ENCODE peak calls at places on chromosomes 12 and 14, in seven cellular contexts. One of them, this sample, is unnamed. For H3K4me1 and H3K36me3, the result is how much of the 10 kb centered on the place peaks cover.

GRCh38 chr14:60183724-60184596 is 18.8 kb upstream of the DHRS7 start:
- DNase-seq in HCT116: peak
- DNase-seq in small intestine: peak
- DNase-seq in cardiac muscle cell: peak
- DNase-seq in GM23338: peak
- DNase-seq in lung: no peak
- DNase-seq in aorta: no peak
- DNase-seq in this sample: no peak

GRCh38 chr14:68784995-68785816 is 7.7 kb downstream of the ZFP36L1 start:
- DNase-seq in aorta: peak
- DNase-seq in lung: no peak
- DNase-seq in small intestine: peak
- DNase-seq in GM23338: no peak
- DNase-seq in cardiac muscle cell: peak
- DNase-seq in HCT116: peak
- DNase-seq in this sample: no peak

GRCh38 chr14:95741051-95741490 is 27.1 kb upstream of the TCL1A start:
- DNase-seq in cardiac muscle cell: no peak
- DNase-seq in GM23338: no peak
- DNase-seq in aorta: no peak
- DNase-seq in HCT116: peak
- DNase-seq in small intestine: no peak
- DNase-seq in lung: no peak
- DNase-seq in this sample: no peak

GRCh38 chr14:90732142-90732541 is 84.1 kb downstream of the TTC7B start:
- DNase-seq in HCT116: no peak
- DNase-seq in GM23338: no peak
- DNase-seq in small intestine: no peak
- DNase-seq in aorta: no peak
- DNase-seq in lung: no peak
- DNase-seq in cardiac muscle cell: no peak
- DNase-seq in this sample: no peak

GRCh38 chr12:28216016-28216415 is 25.8 kb downstream of the CCDC91 start:
- DNase-seq in cardiac muscle cell: no peak
- DNase-seq in aorta: no peak
- DNase-seq in GM23338: peak
- DNase-seq in small intestine: no peak
- DNase-seq in lung: no peak
- DNase-seq in HCT116: no peak
- DNase-seq in this sample: no peak

GRCh38 chr14:75440733-75441474 is 13.1 kb downstream of the JDP2 start:
- DNase-seq in cardiac muscle cell: peak
- DNase-seq in small intestine: no peak
- DNase-seq in HCT116: no peak
- DNase-seq in lung: peak
- DNase-seq in aorta: peak
- DNase-seq in GM23338: no peak
- DNase-seq in this sample: peak

GRCh38 chr14:37203423-37203822 is 5.7 kb downstream of the MIPOL1 start:
- DNase-seq in lung: no peak
- DNase-seq in cardiac muscle cell: no peak
- DNase-seq in aorta: no peak
- DNase-seq in small intestine: no peak
- DNase-seq in HCT116: no peak
- DNase-seq in GM23338: no peak
- DNase-seq in this sample: no peak

GRCh38 chr14:53953828-53954550 is 2.6 kb downstream of the BMP4 start:
- DNase-seq in HCT116: no peak
- DNase-seq in lung: no peak
- DNase-seq in small intestine: peak
- DNase-seq in cardiac muscle cell: peak
- DNase-seq in GM23338: peak
- DNase-seq in aorta: peak
- DNase-seq in this sample: peak

GRCh38 chr12:92908108-92908507 is 21.0 kb downstream of the EEA1 start:
- DNase-seq in aorta: no peak
- DNase-seq in GM23338: no peak
- DNase-seq in HCT116: no peak
- DNase-seq in cardiac muscle cell: no peak
- DNase-seq in lung: no peak
- DNase-seq in small intestine: no peak
- DNase-seq in this sample: no peak

GRCh38 chr12:121579190-121579791 is 1.5 kb downstream of the KDM2B start:
- DNase-seq in aorta: peak
- DNase-seq in GM23338: peak
- DNase-seq in small intestine: no peak
- DNase-seq in lung: peak
- DNase-seq in HCT116: no peak
- DNase-seq in cardiac muscle cell: no peak
- DNase-seq in this sample: peak

GRCh38 chr14:36719823-36720222 is 58.2 kb downstream of the PAX9 start:
- DNase-seq in aorta: no peak
- DNase-seq in cardiac muscle cell: no peak
- DNase-seq in small intestine: no peak
- DNase-seq in GM23338: no peak
- DNase-seq in lung: no peak
- DNase-seq in HCT116: no peak
- DNase-seq in this sample: no peak

GRCh38 chr12:85949253-85949652 is 75.2 kb downstream of the NTS start:
- DNase-seq in aorta: no peak
- DNase-seq in GM23338: peak
- DNase-seq in HCT116: no peak
- DNase-seq in cardiac muscle cell: no peak
- DNase-seq in lung: no peak
- DNase-seq in small intestine: no peak
- DNase-seq in this sample: no peak

GRCh38 chr14:101499080-101499479 is 62.2 kb upstream of the DIO3 start:
- DNase-seq in aorta: peak
- DNase-seq in HCT116: no peak
- DNase-seq in small intestine: no peak
- DNase-seq in GM23338: no peak
- DNase-seq in cardiac muscle cell: no peak
- DNase-seq in lung: no peak
- DNase-seq in this sample: peak

GRCh38 chr14:69079188-69079742 is 73.7 kb downstream of the DCAF5 start:
- DNase-seq in cardiac muscle cell: peak
- DNase-seq in lung: no peak
- DNase-seq in GM23338: peak
- DNase-seq in HCT116: no peak
- DNase-seq in aorta: no peak
- DNase-seq in small intestine: no peak
- DNase-seq in this sample: no peak

GRCh38 chr12:94686834-94687628 is 36.7 kb upstream of the TMCC3 start:
- DNase-seq in small intestine: no peak
- DNase-seq in HCT116: no peak
- DNase-seq in aorta: no peak
- DNase-seq in cardiac muscle cell: no peak
- DNase-seq in lung: no peak
- DNase-seq in GM23338: no peak
- DNase-seq in this sample: no peak

GRCh38 chr12:57148469-57149308 is 1.3 kb upstream of the LRP1-AS start:
- DNase-seq in small intestine: peak
- DNase-seq in cardiac muscle cell: peak
- DNase-seq in HCT116: no peak
- DNase-seq in GM23338: no peak
- DNase-seq in aorta: peak
- DNase-seq in lung: no peak
- DNase-seq in this sample: peak

GRCh38 chr12:45638386-45638785 is 91.1 kb upstream of the ARID2 start:
- DNase-seq in GM23338: no peak
- DNase-seq in small intestine: no peak
- DNase-seq in HCT116: no peak
- DNase-seq in aorta: no peak
- DNase-seq in cardiac muscle cell: no peak
- DNase-seq in lung: no peak
- DNase-seq in this sample: no peak

GRCh38 chr12:25001311-25001710 is 52.4 kb upstream of the BCAT1 start:
- DNase-seq in HCT116: no peak
- DNase-seq in GM23338: no peak
- DNase-seq in small intestine: no peak
- DNase-seq in lung: no peak
- DNase-seq in aorta: no peak
- DNase-seq in cardiac muscle cell: no peak
- DNase-seq in this sample: no peak

GRCh38 chr12:30694412-30694955 is 1.2 kb downstream of the IPO8 start:
- DNase-seq in HCT116: no peak
- DNase-seq in GM23338: peak
- DNase-seq in lung: no peak
- DNase-seq in aorta: no peak
- DNase-seq in small intestine: peak
- DNase-seq in cardiac muscle cell: peak
- DNase-seq in this sample: no peak

GRCh38 chr14:90426663-90427062 is 29.8 kb downstream of the CALM1 start:
- DNase-seq in lung: no peak
- DNase-seq in HCT116: no peak
- DNase-seq in aorta: peak
- DNase-seq in GM23338: no peak
- DNase-seq in cardiac muscle cell: peak
- DNase-seq in small intestine: peak
- DNase-seq in this sample: no peak

GRCh38 chr12:3247596-3248270 is 170.6 kb downstream of the TSPAN9 start:
- DNase-seq in small intestine: no peak
- DNase-seq in lung: no peak
- DNase-seq in GM23338: no peak
- DNase-seq in aorta: no peak
- DNase-seq in cardiac muscle cell: no peak
- DNase-seq in HCT116: no peak
- DNase-seq in this sample: no peak

GRCh38 chr12:107992870-107993451 is 136.1 kb upstream of the WSCD2 start:
- DNase-seq in HCT116: peak
- DNase-seq in lung: no peak
- DNase-seq in aorta: no peak
- DNase-seq in small intestine: peak
- DNase-seq in cardiac muscle cell: peak
- DNase-seq in GM23338: peak
- DNase-seq in this sample: no peak

GRCh38 chr12:104816845-104817503 is 141.1 kb downstream of the SLC41A2 start:
- DNase-seq in HCT116: no peak
- DNase-seq in GM23338: no peak
- DNase-seq in aorta: no peak
- DNase-seq in small intestine: no peak
- DNase-seq in cardiac muscle cell: no peak
- DNase-seq in lung: no peak
- DNase-seq in this sample: no peak

GRCh38 chr12:91355150-91356006 is 172.8 kb upstream of the DCN start:
- DNase-seq in HCT116: peak
- DNase-seq in GM23338: peak
- DNase-seq in cardiac muscle cell: peak
- DNase-seq in lung: peak
- DNase-seq in aorta: peak
- DNase-seq in small intestine: peak
- DNase-seq in this sample: peak

GRCh38 chr14:73757876-73758391 is 43.8 kb upstream of the PNMA1 start:
- DNase-seq in GM23338: no peak
- DNase-seq in small intestine: no peak
- DNase-seq in aorta: peak
- DNase-seq in cardiac muscle cell: no peak
- DNase-seq in lung: no peak
- DNase-seq in HCT116: no peak
- DNase-seq in this sample: no peak
- H3K4me1 ChIP-seq in GM23338: under half
- H3K4me1 ChIP-seq in small intestine: half or more
- H3K4me1 ChIP-seq in aorta: under half
- H3K4me1 ChIP-seq in cardiac muscle cell: half or more
- H3K4me1 ChIP-seq in lung: half or more
- H3K4me1 ChIP-seq in HCT116: under half
- H3K4me1 ChIP-seq in this sample: under half

DNA sequence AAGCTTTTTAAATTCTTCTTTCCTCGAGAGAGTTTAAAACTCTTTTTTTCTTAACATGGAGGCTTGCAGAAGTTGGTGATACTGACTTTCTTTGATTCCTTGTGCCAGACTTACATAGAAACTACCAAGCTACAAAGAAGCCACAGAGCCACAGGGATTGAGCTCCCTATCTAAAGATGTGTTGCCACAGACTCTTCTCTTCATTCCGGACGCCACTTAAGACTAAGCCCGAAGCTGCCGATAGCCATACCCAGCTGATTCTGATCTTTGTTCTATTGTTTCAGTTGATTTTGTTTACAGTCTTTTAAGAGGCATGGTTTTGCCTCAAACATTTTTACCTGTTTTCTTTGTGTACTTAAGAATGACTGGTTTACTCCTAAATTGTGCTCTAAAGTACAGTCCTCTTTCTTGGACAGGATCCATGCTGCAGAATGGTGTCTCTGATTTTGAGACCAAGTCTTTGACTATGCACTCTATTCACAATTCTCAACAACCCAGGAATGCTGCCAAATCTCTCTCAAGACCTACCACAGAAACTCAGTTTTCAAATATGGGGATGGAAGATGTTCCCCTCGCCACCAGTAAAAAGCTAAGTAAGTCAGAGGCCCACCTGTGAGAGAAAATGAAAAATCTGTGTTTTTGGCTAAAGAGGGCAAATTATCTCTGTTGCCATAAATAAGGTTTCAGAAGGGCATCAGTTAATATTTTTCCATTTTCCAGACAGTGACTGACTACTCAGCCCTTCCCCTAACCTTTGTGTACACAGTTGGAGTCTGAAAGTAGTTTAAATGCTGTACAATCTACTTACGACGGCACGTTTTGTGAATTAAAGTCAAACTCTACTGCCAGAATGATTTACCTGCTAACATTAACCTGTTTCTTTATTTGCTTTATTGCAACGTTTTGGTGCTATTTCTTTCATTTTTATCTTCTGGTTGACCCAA is 42.1 kb upstream of the KCNH3 start:
- DNase-seq in cardiac muscle cell: no peak
- DNase-seq in HCT116: no peak
- DNase-seq in GM23338: no peak
- DNase-seq in aorta: no peak
- DNase-seq in small intestine: no peak
- DNase-seq in lung: no peak
- DNase-seq in this sample: no peak
- H3K36me3 ChIP-seq in cardiac muscle cell: under half
- H3K36me3 ChIP-seq in HCT116: under half
- H3K36me3 ChIP-seq in GM23338: under half
- H3K36me3 ChIP-seq in aorta: under half
- H3K36me3 ChIP-seq in small intestine: under half
- H3K36me3 ChIP-seq in lung: under half
- H3K36me3 ChIP-seq in this sample: under half

GRCh38 chr14:50086316-50086700 is 30.1 kb downstream of the VCPKMT start:
- DNase-seq in small intestine: no peak
- DNase-seq in aorta: no peak
- DNase-seq in lung: no peak
- DNase-seq in cardiac muscle cell: no peak
- DNase-seq in HCT116: no peak
- DNase-seq in GM23338: no peak
- DNase-seq in this sample: no peak
- H3K4me1 ChIP-seq in small intestine: under half
- H3K4me1 ChIP-seq in aorta: under half
- H3K4me1 ChIP-seq in lung: under half
- H3K4me1 ChIP-seq in cardiac muscle cell: under half
- H3K4me1 ChIP-seq in HCT116: under half
- H3K4me1 ChIP-seq in GM23338: under half
- H3K4me1 ChIP-seq in this sample: under half

DNA sequence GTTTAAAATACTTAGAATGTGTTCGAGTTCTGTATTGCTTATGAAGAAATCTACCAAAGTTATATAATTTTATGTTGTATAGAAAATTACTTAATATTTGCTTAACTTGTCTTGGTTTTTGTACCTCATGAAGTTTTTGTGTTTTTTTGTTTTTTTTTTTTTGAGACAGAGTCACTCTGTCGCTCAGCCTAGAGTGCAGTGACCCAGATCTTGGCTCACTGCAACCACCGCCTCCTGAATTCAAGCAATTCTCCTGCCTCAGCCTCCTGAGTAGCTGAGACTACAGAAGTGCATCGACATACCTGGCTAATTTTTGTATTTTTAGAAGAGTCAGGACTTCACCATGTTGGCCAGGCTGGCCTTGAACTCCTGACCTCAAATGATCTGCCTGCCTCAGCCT is 69.9 kb downstream of the MON2 start:
- DNase-seq in aorta: no peak
- DNase-seq in cardiac muscle cell: no peak
- DNase-seq in small intestine: no peak
- DNase-seq in HCT116: no peak
- DNase-seq in lung: no peak
- DNase-seq in GM23338: no peak
- DNase-seq in this sample: no peak
- H3K36me3 ChIP-seq in aorta: under half
- H3K36me3 ChIP-seq in cardiac muscle cell: under half
- H3K36me3 ChIP-seq in small intestine: under half
- H3K36me3 ChIP-seq in HCT116: under half
- H3K36me3 ChIP-seq in lung: under half
- H3K36me3 ChIP-seq in GM23338: under half
- H3K36me3 ChIP-seq in this sample: under half